ENCODE peak calls at places on chromosomes 6 and 20, in ten cellular contexts. O is IMR-90; N is vagina; Q is GM23338; D is heart left ventricle; U is body of pancreas; V is tibial artery; E is mammary epithelial cell; F is psoas muscle; W is CD8-positive, alpha-beta memory T cell. B is an unnamed sample. For H3K4me1, the result is how much of the 10 kb centered on the place peaks cover.

GRCh38 chr20:34861386-34862084 is 11.1 kb downstream of the GGT7 start:
- DNase-seq in D (no peak), V (no peak), Q (no peak), E (no peak), F (peak), N (no peak), U (peak), W (no peak), O (no peak), B (no peak)

GRCh38 chr20:35232575-35232974 is 6.1 kb downstream of the MMP24 start:
- DNase-seq in V (no peak), F (no peak), W (no peak), D (no peak), O (peak), N (no peak), Q (no peak), E (no peak), U (no peak), B (no peak)

GRCh38 chr6:39558079-39558478 is 167.1 kb downstream of the KIF6 start:
- DNase-seq in D (no peak), N (no peak), U (no peak), Q (no peak), V (no peak), E (no peak), W (no peak), O (no peak), F (no peak), B (no peak)

GRCh38 chr6:111162504-111162903 is 75.2 kb downstream of the SLC16A10 start:
- DNase-seq in U (no peak), V (no peak), O (no peak), Q (no peak), F (no peak), E (no peak), N (no peak), W (no peak), D (no peak), B (no peak)

GRCh38 chr20:5401277-5401676 is 84.5 kb upstream of the PROKR2 start:
- DNase-seq in W (no peak), O (no peak), V (no peak), U (no peak), N (no peak), F (no peak), E (no peak), D (no peak), Q (no peak), B (no peak)

GRCh38 chr20:23003916-23004315 is 31.2 kb upstream of the SSTR4 start:
- DNase-seq in E (no peak), Q (no peak), V (no peak), F (no peak), D (no peak), O (no peak), U (no peak), W (no peak), N (no peak), B (no peak)

GRCh38 chr6:37624121-37624520 is 73.6 kb downstream of the MDGA1 start:
- DNase-seq in F (peak), V (no peak), O (no peak), U (no peak), E (peak), Q (no peak), D (no peak), N (no peak), W (no peak), B (peak)

GRCh38 chr6:126944512-126944911 is 174.0 kb upstream of the RSPO3 start:
- DNase-seq in U (no peak), N (no peak), F (no peak), Q (no peak), V (no peak), W (no peak), D (no peak), O (no peak), E (no peak), B (no peak)

GRCh38 chr6:137039010-137039409 is 5.8 kb downstream of the IL20RA start:
- DNase-seq in F (no peak), O (no peak), U (no peak), D (no peak), E (no peak), V (no peak), Q (no peak), W (no peak), N (no peak), B (no peak)

GRCh38 chr20:3563548-3564177 is 92.8 kb downstream of the ATRN start:
- DNase-seq in W (no peak), U (peak), N (no peak), V (no peak), E (peak), O (peak), F (no peak), D (no peak), Q (peak), B (peak)

GRCh38 chr6:31776961-31777666 is at the start of gene VWA7:
- DNase-seq in Q (peak), N (no peak), D (peak), V (no peak), U (peak), E (peak), W (peak), O (peak), F (peak), B (peak)

GRCh38 chr6:72425003-72425681 is 196.7 kb upstream of the KCNQ5 start:
- DNase-seq in U (no peak), Q (no peak), O (peak), E (peak), V (no peak), D (no peak), F (no peak), N (no peak), W (no peak), B (peak)

GRCh38 chr6:105181981-105182515 is 2.2 kb upstream of the POPDC3 start:
- DNase-seq in E (no peak), W (no peak), V (no peak), Q (no peak), O (no peak), F (no peak), D (no peak), U (no peak), N (no peak), B (no peak)

GRCh38 chr6:168107191-168107940 is 28.4 kb upstream of the FRMD1 start:
- DNase-seq in N (no peak), O (no peak), F (peak), W (no peak), D (peak), U (no peak), V (no peak), E (no peak), Q (no peak), B (no peak)

GRCh38 chr20:37490670-37491350 is 30.2 kb upstream of the NNAT start:
- DNase-seq in N (no peak), O (no peak), F (no peak), U (no peak), Q (no peak), V (no peak), D (no peak), W (no peak), E (no peak), B (no peak)

GRCh38 chr20:40897177-40897700 is 131.4 kb upstream of the TOP1 start:
- DNase-seq in V (no peak), U (no peak), F (no peak), O (peak), W (no peak), N (no peak), D (no peak), E (no peak), Q (no peak), B (no peak)

GRCh38 chr6:109660526-109660925 is 30.5 kb downstream of the AK9 start:
- DNase-seq in V (no peak), D (no peak), W (no peak), N (no peak), Q (no peak), O (no peak), U (no peak), F (no peak), E (peak), B (peak)

GRCh38 chr6:80676386-80676785 is 569.9 kb downstream of the BCKDHB start:
- DNase-seq in U (no peak), E (peak), W (no peak), Q (no peak), D (no peak), F (no peak), N (no peak), V (no peak), O (peak), B (no peak)

GRCh38 chr6:157209865-157210530 is 113.3 kb downstream of the TMEM242 start:
- DNase-seq in O (no peak), D (no peak), N (no peak), E (no peak), Q (no peak), U (no peak), V (no peak), F (no peak), W (no peak), B (no peak)

GRCh38 chr6:166862287-166862977 is 93.9 kb downstream of the RNASET2 start:
- DNase-seq in N (no peak), F (no peak), V (no peak), Q (peak), U (peak), W (no peak), O (no peak), D (peak), E (no peak), B (no peak)

GRCh38 chr6:154852700-154853099 is 119.5 kb downstream of the SCAF8 start:
- DNase-seq in D (no peak), F (no peak), Q (no peak), W (no peak), V (no peak), E (no peak), N (no peak), O (peak), U (no peak), B (no peak)

GRCh38 chr6:53673138-53673801 is 7.7 kb upstream of the KLHL31 start:
- DNase-seq in F (no peak), W (no peak), O (peak), U (no peak), V (no peak), D (no peak), E (peak), Q (no peak), N (no peak), B (peak)

GRCh38 chr6:108714012-108714773 is 134.0 kb upstream of the ARMC2 start:
- DNase-seq in V (peak), E (no peak), F (no peak), O (peak), N (no peak), Q (no peak), U (peak), W (no peak), D (no peak), B (no peak)

GRCh38 chr6:149727793-149728498 is 10.0 kb upstream of the LATS1 start:
- DNase-seq in U (no peak), V (no peak), E (no peak), N (no peak), O (no peak), F (no peak), W (no peak), D (no peak), Q (no peak), B (no peak)

GRCh38 chr6:2245103-2245953 is at the start of gene GMDS:
- DNase-seq in D (peak), O (peak), F (peak), E (peak), N (peak), V (peak), Q (peak), U (peak), W (peak), B (peak)

GRCh38 chr6:162722633-162723032 is 4.9 kb downstream of the PRKN start:
- DNase-seq in E (no peak), W (no peak), V (no peak), O (no peak), F (no peak), U (no peak), D (no peak), N (no peak), Q (no peak), B (no peak)

GRCh38 chr6:77456531-77457248 is 6.6 kb downstream of the HTR1B start:
- DNase-seq in N (no peak), Q (no peak), U (no peak), D (no peak), O (peak), V (peak), F (no peak), E (peak), W (no peak), B (peak)

GRCh38 chr6:157647261-157647915 is 175.7 kb upstream of the SNX9 start:
- DNase-seq in V (no peak), F (no peak), N (no peak), W (no peak), D (no peak), Q (no peak), E (no peak), O (no peak), U (no peak), B (no peak)

DNA sequence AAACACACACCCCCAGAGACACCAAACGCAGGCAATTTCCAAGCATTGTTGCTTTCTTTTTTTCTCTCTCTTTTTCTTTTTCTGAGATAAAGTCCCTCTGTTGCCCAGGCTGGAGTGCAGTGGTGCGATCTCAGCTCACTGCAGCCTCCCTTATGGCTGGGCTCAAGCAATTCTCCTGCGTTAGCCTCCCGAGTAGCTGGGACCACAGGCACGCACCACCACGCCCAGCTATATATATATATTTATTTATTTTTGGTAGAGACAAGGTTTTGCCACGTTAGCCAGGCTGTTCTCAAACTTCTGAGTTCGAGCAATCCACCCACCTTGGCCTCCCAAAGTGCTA is 14.0 kb upstream of the SRSF3 start:
- DNase-seq in W (no peak), Q (no peak), D (no peak), F (no peak), V (no peak), U (no peak), N (no peak), E (no peak), O (no peak), B (no peak)
- H3K4me1 ChIP-seq in W (under half), Q (under half), D (under half), F (under half), V (under half), U (under half), N (under half), E (under half), O (under half), B (under half)

DNA sequence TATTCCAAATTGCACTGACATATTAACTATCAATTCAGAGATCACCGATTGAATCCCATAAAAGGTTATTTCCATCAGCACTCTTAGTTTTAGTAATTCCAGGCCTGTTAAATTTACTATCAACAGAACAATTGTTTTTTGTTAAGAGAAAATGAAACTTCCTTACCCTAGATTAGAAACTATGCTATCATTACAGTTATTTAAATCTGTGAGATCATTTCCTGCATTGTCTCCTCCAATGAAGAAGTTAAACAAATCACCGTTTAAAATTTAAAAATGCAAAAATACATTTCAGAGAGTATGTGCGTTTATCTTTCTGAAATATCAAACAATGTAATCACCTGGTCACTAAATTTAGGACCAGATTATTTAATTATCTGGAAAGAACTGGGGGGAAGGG is 57.4 kb downstream of the HIVEP2 start:
- DNase-seq in U (no peak), D (no peak), O (no peak), V (no peak), F (no peak), N (no peak), W (no peak), E (no peak), Q (no peak), B (no peak)
- H3K4me1 ChIP-seq in U (under half), D (under half), O (under half), V (under half), F (half or more), N (under half), W (half or more), E (under half), Q (under half), B (under half)

DNA sequence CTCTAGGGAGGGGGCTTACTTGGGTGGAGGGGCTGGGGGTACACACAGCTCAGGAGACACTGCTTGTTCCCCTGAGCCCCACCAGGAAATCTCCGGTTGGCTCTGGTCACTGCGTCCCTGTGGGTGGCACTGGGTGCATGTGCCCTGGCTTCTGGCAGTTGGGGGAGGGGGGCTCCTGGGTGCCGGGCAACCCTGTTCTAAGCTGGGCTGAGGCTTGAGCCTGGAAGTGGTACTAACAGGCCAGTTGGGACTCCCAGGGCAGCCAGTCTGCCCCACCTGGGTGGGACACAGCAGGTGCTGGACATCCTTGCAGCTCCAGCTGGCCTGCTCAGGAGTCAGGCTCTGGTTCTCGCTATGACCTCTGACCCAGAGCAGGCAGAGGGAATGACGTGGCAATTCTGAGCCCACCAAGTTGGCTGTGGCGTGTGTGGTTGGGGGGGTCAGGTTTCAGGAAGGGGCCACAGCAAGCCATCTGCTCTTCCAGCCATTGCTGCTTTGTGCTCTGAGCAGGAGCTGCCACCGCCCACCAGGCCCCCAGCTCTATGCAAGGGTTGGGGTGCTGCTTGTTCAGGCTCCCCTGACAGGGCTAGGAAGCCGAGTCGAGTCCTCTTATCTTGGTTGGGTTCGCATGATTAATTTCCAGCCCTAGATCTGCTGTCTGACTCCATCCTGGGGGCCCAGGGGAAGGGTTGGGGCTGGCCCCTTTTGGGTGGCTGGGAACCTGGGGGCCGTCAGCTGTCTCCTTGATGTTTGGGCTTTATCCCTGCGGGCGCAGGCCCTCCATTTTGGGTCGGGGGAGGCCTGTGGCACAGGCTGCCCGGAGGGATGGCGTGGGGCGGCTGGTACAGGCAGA is 590 bp downstream of the C20orf204 start:
- DNase-seq in O (peak), Q (no peak), N (no peak), D (no peak), E (no peak), W (no peak), U (no peak), V (no peak), F (no peak), B (no peak)
- H3K4me1 ChIP-seq in O (under half), Q (under half), N (under half), D (under half), E (under half), W (half or more), U (under half), V (under half), F (under half), B (under half)

DNA sequence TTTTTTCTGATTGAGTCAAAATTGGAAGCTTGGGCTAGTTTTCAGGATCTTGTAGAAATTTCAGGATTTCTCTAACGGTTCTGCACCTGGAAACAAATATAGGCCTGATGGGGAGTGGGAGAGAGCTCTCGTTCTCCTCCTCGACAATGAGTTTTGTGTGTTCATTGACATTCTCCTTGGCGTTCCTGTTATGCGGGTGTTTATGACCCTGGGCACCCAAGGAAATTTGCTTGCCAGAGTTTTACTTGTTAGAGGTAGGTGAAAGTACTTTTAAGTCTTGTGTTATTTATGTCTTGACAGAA is 2.2 kb downstream of the ASXL1 start:
- DNase-seq in N (no peak), V (no peak), U (no peak), O (no peak), D (no peak), W (no peak), Q (no peak), F (no peak), E (no peak), B (no peak)
- H3K4me1 ChIP-seq in N (half or more), V (half or more), U (half or more), O (under half), D (under half), W (half or more), Q (under half), F (half or more), E (under half), B (under half)

DNA sequence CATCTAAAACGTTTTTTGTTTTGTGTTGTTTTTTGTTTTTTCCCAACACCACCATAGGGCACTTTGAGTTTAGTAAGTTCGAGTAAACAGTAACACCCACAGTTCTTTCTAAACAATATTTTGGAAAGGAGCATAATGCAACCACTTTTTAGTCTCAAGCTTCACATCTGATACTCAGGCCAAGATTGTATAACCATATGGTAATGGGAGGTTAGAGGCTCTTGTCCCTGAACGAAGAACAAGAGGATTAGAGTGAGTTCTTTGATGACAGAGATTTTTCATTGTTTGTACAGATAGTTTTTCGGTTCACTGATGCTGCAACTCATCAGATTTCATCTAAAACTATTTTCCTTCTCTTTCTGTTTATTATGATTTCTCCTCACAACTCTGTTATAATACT is 144.6 kb downstream of the MTHFD1L start:
- DNase-seq in U (no peak), N (no peak), E (no peak), O (no peak), Q (no peak), D (no peak), V (no peak), W (no peak), F (no peak), B (no peak)
- H3K4me1 ChIP-seq in U (under half), N (under half), E (under half), O (under half), Q (under half), D (under half), V (under half), W (under half), F (under half), B (under half)

GRCh38 chr20:20017852-20018245 is 687 bp downstream of the NAA20 start:
- DNase-seq in D (no peak), O (no peak), U (no peak), W (no peak), Q (no peak), F (no peak), N (no peak), E (peak), V (no peak), B (no peak)

GRCh38 chr20:20021835-20022234 is 4.7 kb downstream of the NAA20 start:
- DNase-seq in D (no peak), V (no peak), F (no peak), E (no peak), O (no peak), W (no peak), Q (no peak), U (no peak), N (no peak), B (no peak)

GRCh38 chr20:20017001-20017851 is at the start of gene NAA20:
- DNase-seq in Q (peak), U (peak), D (peak), F (peak), V (peak), N (no peak), O (peak), W (peak), E (peak), B (peak)

GRCh38 chr20:20018366-20018765 is 1.2 kb downstream of the NAA20 start:
- DNase-seq in U (no peak), Q (no peak), N (no peak), O (no peak), D (no peak), V (no peak), E (no peak), F (no peak), W (no peak), B (no peak)

DNA sequence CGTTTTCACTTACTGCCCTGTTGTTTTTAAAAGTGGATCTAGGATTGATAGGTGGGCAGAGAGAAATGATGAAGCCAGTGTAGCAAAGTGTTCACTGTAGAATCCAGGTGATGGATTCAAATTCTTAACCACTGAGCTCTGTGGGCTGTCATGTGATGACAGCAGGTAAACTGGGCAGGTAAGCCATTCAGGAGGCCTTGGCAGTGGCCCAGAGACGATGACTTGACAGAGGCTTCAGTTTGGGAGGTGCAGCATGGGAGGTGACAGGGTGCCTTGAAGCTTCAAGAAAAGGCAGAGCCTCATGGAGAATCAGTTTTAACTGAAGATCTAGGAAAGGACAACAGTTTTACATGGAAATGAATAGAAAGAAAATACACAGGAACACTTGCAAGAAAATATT is 2.0 kb downstream of the NAA20 start:
- DNase-seq in V (no peak), E (peak), Q (no peak), F (no peak), O (no peak), N (no peak), U (peak), W (no peak), D (no peak), B (peak)
- H3K4me1 ChIP-seq in V (under half), E (under half), Q (under half), F (under half), O (under half), N (half or more), U (under half), W (under half), D (under half), B (under half)

GRCh38 chr20:51416532-51417244 is 125.8 kb downstream of the NFATC2 start:
- DNase-seq in W (peak), O (no peak), F (no peak), U (no peak), N (no peak), E (no peak), D (peak), V (no peak), Q (no peak), B (no peak)
- H3K4me1 ChIP-seq in W (half or more), O (under half), F (under half), U (under half), N (under half), E (under half), D (under half), V (under half), Q (under half), B (under half)